ENCODE peak calls at places on chromosomes 5 and 9, in six cellular contexts. U is H1, X is K562, A is GM12891, K is HepG2, W is GM12878. Z is an unnamed sample.

GRCh38 chr5:135016926-135017325 is 17.1 kb downstream of the PITX1 start:
- DNase-seq in U (peak; percentile 42), X (no peak), A (no peak), K (no peak), W (no peak), Z (no peak)

GRCh38 chr5:80026841-80027240 is 8.3 kb upstream of the THBS4 start:
- DNase-seq in U (no peak), X (no peak), A (no peak), K (no peak), W (no peak), Z (no peak)

GRCh38 chr5:75007537-75007847 is 44.9 kb downstream of the GCNT4 start:
- DNase-seq in U (no peak), X (no peak), A (no peak), K (no peak), W (no peak), Z (no peak)

GRCh38 chr5:57863661-57864060 is 381.1 kb upstream of the ACTBL2 start:
- DNase-seq in U (no peak), X (no peak), A (no peak), K (no peak), W (no peak), Z (no peak)

GRCh38 chr9:105713939-105714331 is 19.6 kb downstream of the TMEM38B start:
- DNase-seq in U (no peak), X (no peak), A (no peak), K (no peak), W (no peak), Z (no peak)

GRCh38 chr5:75059887-75060286 is 7.5 kb upstream of the GCNT4 start:
- DNase-seq in U (no peak), X (no peak), A (no peak), K (no peak), W (no peak), Z (no peak)

GRCh38 chr9:98130576-98131228 is 11.7 kb upstream of the TRIM14 start:
- DNase-seq in U (no peak), X (no peak), A (no peak), K (no peak), W (no peak), Z (no peak)

GRCh38 chr5:60668715-60669304 is 31.2 kb downstream of the DEPDC1B start:
- DNase-seq in U (no peak), X (no peak), A (no peak), K (peak; percentile 33), W (no peak), Z (no peak)

GRCh38 chr9:131833083-131833482 is 93.2 kb upstream of the RAPGEF1 start:
- DNase-seq in U (no peak), X (no peak), A (no peak), K (no peak), W (no peak), Z (no peak)

GRCh38 chr9:21933865-21934264 is 60.3 kb downstream of the CDKN2A start:
- DNase-seq in U (no peak), X (no peak), A (no peak), K (no peak), W (no peak), Z (no peak)

GRCh38 chr9:127877566-127877998 is at the start of gene AK1:
- DNase-seq in U (peak; percentile 84), X (peak; percentile 82), A (no peak), K (no peak), W (no peak), Z (no peak)

GRCh38 chr9:113237026-113237425 is 15.7 kb downstream of the SLC31A1 start:
- DNase-seq in U (no peak), X (no peak), A (no peak), K (no peak), W (no peak), Z (no peak)

GRCh38 chr5:52844885-52845284 is 57.2 kb downstream of the ITGA1 start:
- DNase-seq in U (no peak), X (no peak), A (no peak), K (no peak), W (no peak), Z (no peak)

GRCh38 chr9:134778841-134779411 is 101.7 kb upstream of the FCN2 start:
- DNase-seq in U (peak; percentile 84), X (peak; percentile 75), A (no peak), K (peak; percentile 48), W (no peak), Z (no peak)

GRCh38 chr5:141050622-141051525 is at the start of gene PCDHB1:
- DNase-seq in U (no peak), X (no peak), A (no peak), K (no peak), W (no peak), Z (no peak)

GRCh38 chr9:8764041-8764440 is 964.5 kb upstream of the DMAC1 start:
- DNase-seq in U (no peak), X (no peak), A (no peak), K (no peak), W (no peak), Z (no peak)

GRCh38 chr5:151471276-151471675 is 23.9 kb downstream of the SLC36A1 start:
- DNase-seq in U (no peak), X (no peak), A (no peak), K (no peak), W (no peak), Z (no peak)

GRCh38 chr9:14198544-14199510 is 115.1 kb downstream of the NFIB start:
- DNase-seq in U (no peak), X (no peak), A (no peak), K (no peak), W (no peak), Z (no peak)

GRCh38 chr5:66739923-66740322 is 143.7 kb downstream of the MAST4 start:
- DNase-seq in U (no peak), X (no peak), A (no peak), K (no peak), W (no peak), Z (no peak)

GRCh38 chr5:126274819-126275218 is 148.4 kb upstream of the GRAMD2B start:
- DNase-seq in U (no peak), X (no peak), A (no peak), K (no peak), W (no peak), Z (no peak)

GRCh38 chr5:75021229-75021628 is 31.1 kb downstream of the GCNT4 start:
- DNase-seq in U (no peak), X (no peak), A (no peak), K (no peak), W (no peak), Z (no peak)

GRCh38 chr9:105678163-105678562 is 15.9 kb downstream of the TAL2 start:
- DNase-seq in U (no peak), X (no peak), A (no peak), K (no peak), W (no peak), Z (no peak)

GRCh38 chr5:69372394-69372793 is 2.8 kb downstream of the RAD17 start:
- DNase-seq in U (no peak), X (no peak), A (no peak), K (no peak), W (no peak), Z (no peak)

GRCh38 chr5:81365541-81365940 is 28.4 kb downstream of the ACOT12 start:
- DNase-seq in U (no peak), X (no peak), A (no peak), K (no peak), W (no peak), Z (no peak)
- TF ChIP-seq POLR2A in U (no peak), X (no peak), A (no peak), K (no peak), W (no peak), Z (no peak)

DNA sequence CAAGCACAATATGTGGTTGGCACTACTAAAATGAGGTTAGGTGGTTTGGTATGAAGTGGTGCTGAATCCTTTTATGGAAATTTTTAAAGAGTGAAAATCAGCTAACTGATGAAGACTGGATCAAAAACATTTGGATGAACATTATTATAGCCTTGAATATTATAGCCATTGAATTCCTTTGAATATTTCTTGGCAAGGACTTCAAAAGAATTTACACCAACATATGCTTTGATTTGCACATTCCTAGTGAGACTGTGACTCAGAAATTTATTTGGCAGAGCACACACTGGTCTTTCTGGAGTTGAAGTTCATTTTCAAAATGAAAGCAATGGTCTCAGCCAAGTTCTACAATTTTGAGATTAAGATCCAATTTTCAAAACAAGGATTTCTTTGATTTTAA is 318.4 kb downstream of the CHSY3 start:
- DNase-seq in U (no peak), X (no peak), A (no peak), K (no peak), W (no peak), Z (no peak)
- TF ChIP-seq TAF1 in U (no peak), X (no peak), A (no peak), K (no peak), W (no peak), Z (no peak)

GRCh38 chr5:172305380-172305779 is 21.8 kb upstream of the UBTD2 start:
- DNase-seq in U (no peak), X (no peak), A (no peak), K (no peak), W (no peak), Z (no peak)

GRCh38 chr5:172299916-172300439 is 16.4 kb upstream of the UBTD2 start:
- DNase-seq in U (no peak), X (no peak), A (no peak), K (no peak), W (no peak), Z (no peak)

GRCh38 chr5:172303090-172303995 is 19.8 kb upstream of the UBTD2 start:
- DNase-seq in U (no peak), X (no peak), A (no peak), K (peak; percentile 16), W (no peak), Z (no peak)

GRCh38 chr5:172302047-172302710 is 18.6 kb upstream of the UBTD2 start:
- DNase-seq in U (no peak), X (no peak), A (no peak), K (peak; percentile 21), W (no peak), Z (no peak)

DNA sequence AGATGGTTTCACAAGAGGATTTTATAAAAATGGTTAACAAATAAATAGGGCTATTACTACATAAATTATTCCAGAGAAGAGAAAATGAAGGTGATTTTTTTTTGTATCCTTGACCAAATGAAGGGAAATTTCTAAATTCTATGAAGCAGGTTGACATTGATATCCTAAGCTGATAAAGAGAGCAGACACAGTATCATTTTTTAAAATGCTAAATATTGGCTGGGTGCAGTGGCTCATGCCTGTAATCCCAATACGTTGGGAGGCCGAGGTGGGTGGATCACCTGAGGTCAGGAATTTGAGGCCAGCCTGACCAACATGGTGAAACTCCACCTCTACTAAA is 20.4 kb upstream of the UBTD2 start:
- DNase-seq in U (no peak), X (no peak), A (no peak), K (no peak), W (no peak), Z (no peak)
- TF ChIP-seq POLR2A in U (no peak), X (no peak), A (no peak), K (no peak), W (no peak), Z (peak; percentile 45)

DNA sequence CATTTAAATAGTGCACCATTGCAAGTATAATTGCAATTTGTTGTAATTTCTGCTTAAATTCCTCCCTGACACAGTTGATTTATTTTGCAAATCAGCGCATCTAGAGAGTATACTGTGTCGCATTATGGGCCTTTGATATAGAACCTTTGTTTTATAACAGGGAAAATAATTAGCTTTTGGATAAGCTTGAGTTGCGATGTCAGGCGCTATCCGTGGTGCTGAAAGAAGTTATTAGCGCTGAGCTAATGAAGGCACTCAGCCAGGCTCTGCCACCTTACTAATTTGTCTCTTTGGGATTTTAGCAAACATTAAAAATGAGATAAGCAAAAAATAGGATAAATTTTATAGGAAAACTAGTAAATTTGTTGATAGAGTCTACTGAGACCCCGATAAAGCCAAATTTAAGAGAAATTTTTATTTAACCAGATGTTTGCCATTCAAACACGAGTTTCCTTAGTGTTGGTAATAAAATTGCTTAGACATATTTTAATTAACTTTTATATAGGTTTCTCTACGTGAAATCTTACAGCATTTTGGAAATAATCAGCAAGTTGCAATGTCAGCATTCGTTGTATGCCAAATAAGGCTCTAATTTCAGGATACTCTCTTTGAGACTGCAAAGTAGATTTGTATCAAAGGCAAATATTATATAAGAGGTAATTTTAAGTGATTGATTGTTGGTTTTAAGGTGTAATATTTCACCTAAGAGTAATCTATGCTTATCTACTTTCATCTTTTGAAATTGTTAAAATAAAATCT is 355.5 kb downstream of the TLR4 start:
- DNase-seq in U (peak; percentile 51), X (peak; percentile 7), A (no peak), K (peak; percentile 1), W (no peak), Z (no peak)
- TF ChIP-seq TAF1 in U (no peak), X (no peak), A (no peak), K (no peak), W (no peak), Z (no peak)